ENCODE peak calls at places on chromosomes 11 and 22, in ten cellular contexts. P is thyroid gland, Q is transverse colon, L is right lobe of liver, W is sigmoid colon, G is prostate gland, H is A549, X is endothelial cell of umbilical vein, S is GM12878, U is uterus. B is an unnamed sample.

GRCh38 chr11:61743486-61744095 is 8.8 kb upstream of the MYRF start:
- DNase-seq in P (no peak), Q (no peak), L (no peak), W (no peak), G (no peak), H (no peak), X (no peak), S (no peak), U (no peak), B (no peak)

GRCh38 chr11:125621995-125622394 is 3.0 kb upstream of the CHEK1 start:
- DNase-seq in P (no peak), Q (no peak), L (no peak), W (no peak), G (no peak), H (peak), X (peak), S (no peak), U (no peak), B (no peak)

GRCh38 chr22:40257979-40258378 is 80.3 kb downstream of the TNRC6B start:
- DNase-seq in P (no peak), Q (no peak), L (no peak), W (no peak), G (no peak), H (no peak), X (no peak), S (no peak), U (no peak), B (no peak)

GRCh38 chr11:114036156-114036811 is 23.2 kb upstream of the ZBTB16 start:
- DNase-seq in P (peak), Q (peak), L (peak), W (peak), G (peak), H (peak), X (peak), S (no peak), U (peak), B (peak)

GRCh38 chr11:19651654-19652053 is 61.0 kb upstream of the NAV2 start:
- DNase-seq in P (no peak), Q (no peak), L (no peak), W (no peak), G (no peak), H (no peak), X (no peak), S (no peak), U (no peak), B (no peak)

GRCh38 chr22:44005524-44005923 is 18.6 kb upstream of the PARVB start:
- DNase-seq in P (no peak), Q (no peak), L (no peak), W (peak), G (no peak), H (no peak), X (no peak), S (no peak), U (no peak), B (no peak)

GRCh38 chr11:19060629-19061028 is at the start of gene MRGPRX2:
- DNase-seq in P (no peak), Q (no peak), L (no peak), W (no peak), G (no peak), H (no peak), X (peak), S (no peak), U (no peak), B (no peak)

GRCh38 chr11:126419801-126420729 is 64.6 kb downstream of the ST3GAL4 start:
- DNase-seq in P (no peak), Q (no peak), L (no peak), W (no peak), G (no peak), H (no peak), X (peak), S (peak), U (no peak), B (no peak)

GRCh38 chr11:126391970-126392637 is 36.6 kb downstream of the ST3GAL4 start:
- DNase-seq in P (peak), Q (no peak), L (no peak), W (no peak), G (no peak), H (peak), X (no peak), S (peak), U (no peak), B (no peak)

GRCh38 chr11:128714881-128715280 is 21.0 kb downstream of the FLI1 start:
- DNase-seq in P (no peak), Q (no peak), L (no peak), W (no peak), G (no peak), H (no peak), X (peak), S (no peak), U (no peak), B (no peak)

GRCh38 chr22:50184004-50184461 is 1.7 kb upstream of the TRABD start:
- DNase-seq in P (peak), Q (peak), L (peak), W (peak), G (peak), H (peak), X (no peak), S (no peak), U (peak), B (no peak)

GRCh38 chr11:29135504-29135903 is 881.3 kb downstream of the KCNA4 start:
- DNase-seq in P (no peak), Q (no peak), L (no peak), W (no peak), G (no peak), H (no peak), X (no peak), S (no peak), U (no peak), B (no peak)

GRCh38 chr11:2122222-2122906 is 16.8 kb downstream of the IGF2 start:
- DNase-seq in P (no peak), Q (no peak), L (peak), W (no peak), G (no peak), H (no peak), X (peak), S (no peak), U (no peak), B (no peak)

GRCh38 chr22:28911777-28912669 is 28.7 kb downstream of the ZNRF3 start:
- DNase-seq in P (peak), Q (no peak), L (no peak), W (peak), G (peak), H (peak), X (no peak), S (no peak), U (no peak), B (no peak)

GRCh38 chr11:112229746-112230433 is 3.7 kb downstream of the PTS start:
- DNase-seq in P (no peak), Q (no peak), L (no peak), W (no peak), G (no peak), H (no peak), X (no peak), S (no peak), U (no peak), B (no peak)

GRCh38 chr22:40620464-40621046 is 16.0 kb downstream of the MRTFA start:
- DNase-seq in P (no peak), Q (no peak), L (no peak), W (no peak), G (no peak), H (peak), X (no peak), S (no peak), U (no peak), B (no peak)

GRCh38 chr11:70049045-70049444 is 29.1 kb upstream of the ANO1 start:
- DNase-seq in P (no peak), Q (no peak), L (no peak), W (no peak), G (no peak), H (no peak), X (no peak), S (no peak), U (no peak), B (no peak)

GRCh38 chr22:31342389-31343125 is 3.6 kb downstream of the PATZ1 start:
- DNase-seq in P (peak), Q (no peak), L (no peak), W (no peak), G (no peak), H (no peak), X (no peak), S (no peak), U (no peak), B (no peak)

GRCh38 chr11:2718817-2719438 is 19.1 kb upstream of the KCNQ1OT1 start:
- DNase-seq in P (no peak), Q (no peak), L (no peak), W (no peak), G (no peak), H (no peak), X (no peak), S (no peak), U (no peak), B (no peak)

GRCh38 chr11:116217006-116217405 is 555.8 kb downstream of the BUD13 start:
- DNase-seq in P (peak), Q (peak), L (no peak), W (no peak), G (peak), H (peak), X (peak), S (no peak), U (no peak), B (peak)

GRCh38 chr22:24156146-24156914 is 25.0 kb upstream of the SUSD2 start:
- DNase-seq in P (peak), Q (peak), L (peak), W (no peak), G (no peak), H (no peak), X (peak), S (no peak), U (no peak), B (peak)

GRCh38 chr22:36398602-36399472 is 11.1 kb upstream of the MYH9 start:
- DNase-seq in P (no peak), Q (peak), L (no peak), W (no peak), G (no peak), H (no peak), X (peak), S (no peak), U (no peak), B (no peak)

GRCh38 chr22:23287136-23288095 is 107.1 kb downstream of the BCR start:
- DNase-seq in P (no peak), Q (no peak), L (no peak), W (no peak), G (no peak), H (no peak), X (no peak), S (no peak), U (no peak), B (no peak)

GRCh38 chr22:30968015-30968923 is at the start of gene MORC2:
- DNase-seq in P (peak), Q (peak), L (peak), W (peak), G (peak), H (peak), X (no peak), S (no peak), U (peak), B (peak)

GRCh38 chr11:113670830-113671215 is 35.3 kb downstream of the TMPRSS5 start:
- DNase-seq in P (no peak), Q (no peak), L (no peak), W (no peak), G (no peak), H (no peak), X (no peak), S (no peak), U (no peak), B (no peak)

GRCh38 chr11:132168326-132168725 is 797.9 kb downstream of the NTM start:
- DNase-seq in P (no peak), Q (no peak), L (no peak), W (no peak), G (no peak), H (no peak), X (no peak), S (no peak), U (no peak), B (no peak)

GRCh38 chr11:115047631-115048030 is 369.3 kb downstream of the NXPE2 start:
- DNase-seq in P (no peak), Q (no peak), L (no peak), W (no peak), G (no peak), H (no peak), X (no peak), S (no peak), U (no peak), B (no peak)

GRCh38 chr11:13007702-13008435 is 1.2 kb upstream of the RASSF10 start:
- DNase-seq in P (no peak), Q (no peak), L (no peak), W (no peak), G (peak), H (peak), X (no peak), S (no peak), U (no peak), B (no peak)

GRCh38 chr22:37218771-37219411 is 6.6 kb upstream of the SSTR3 start:
- DNase-seq in P (no peak), Q (peak), L (no peak), W (no peak), G (no peak), H (no peak), X (no peak), S (peak), U (no peak), B (no peak)

GRCh38 chr22:17920145-17920605 is 104.2 kb downstream of the MICAL3 start:
- DNase-seq in P (peak), Q (peak), L (peak), W (no peak), G (peak), H (no peak), X (peak), S (no peak), U (no peak), B (peak)

GRCh38 chr22:17924076-17924475 is 100.3 kb downstream of the MICAL3 start:
- DNase-seq in P (peak), Q (no peak), L (no peak), W (no peak), G (no peak), H (no peak), X (no peak), S (no peak), U (no peak), B (no peak)

GRCh38 chr22:17920992-17921650 is 103.2 kb downstream of the MICAL3 start:
- DNase-seq in P (no peak), Q (no peak), L (no peak), W (no peak), G (no peak), H (no peak), X (no peak), S (no peak), U (no peak), B (no peak)

GRCh38 chr22:17922925-17923898 is 101.1 kb downstream of the MICAL3 start:
- DNase-seq in P (peak), Q (no peak), L (peak), W (no peak), G (no peak), H (no peak), X (peak), S (no peak), U (no peak), B (peak)

GRCh38 chr22:17921871-17922821 is 102.2 kb downstream of the MICAL3 start:
- DNase-seq in P (peak), Q (peak), L (peak), W (no peak), G (peak), H (no peak), X (no peak), S (no peak), U (no peak), B (peak)
- H3K27ac ChIP-seq in P (peak), Q (peak), L (peak), W (no peak), G (peak), H (no peak), X (no peak), S (no peak), U (peak), B (no peak)

GRCh38 chr11:65492637-65493366 is 6.0 kb upstream of the MALAT1 start:
- DNase-seq in P (peak), Q (peak), L (peak), W (peak), G (no peak), H (peak), X (peak), S (peak), U (peak), B (no peak)
- TF ChIP-seq POLR2A in P (peak), Q (peak), L (peak), W (peak), G (no peak), H (peak), X (no peak), S (peak), U (peak), B (peak)

DNA sequence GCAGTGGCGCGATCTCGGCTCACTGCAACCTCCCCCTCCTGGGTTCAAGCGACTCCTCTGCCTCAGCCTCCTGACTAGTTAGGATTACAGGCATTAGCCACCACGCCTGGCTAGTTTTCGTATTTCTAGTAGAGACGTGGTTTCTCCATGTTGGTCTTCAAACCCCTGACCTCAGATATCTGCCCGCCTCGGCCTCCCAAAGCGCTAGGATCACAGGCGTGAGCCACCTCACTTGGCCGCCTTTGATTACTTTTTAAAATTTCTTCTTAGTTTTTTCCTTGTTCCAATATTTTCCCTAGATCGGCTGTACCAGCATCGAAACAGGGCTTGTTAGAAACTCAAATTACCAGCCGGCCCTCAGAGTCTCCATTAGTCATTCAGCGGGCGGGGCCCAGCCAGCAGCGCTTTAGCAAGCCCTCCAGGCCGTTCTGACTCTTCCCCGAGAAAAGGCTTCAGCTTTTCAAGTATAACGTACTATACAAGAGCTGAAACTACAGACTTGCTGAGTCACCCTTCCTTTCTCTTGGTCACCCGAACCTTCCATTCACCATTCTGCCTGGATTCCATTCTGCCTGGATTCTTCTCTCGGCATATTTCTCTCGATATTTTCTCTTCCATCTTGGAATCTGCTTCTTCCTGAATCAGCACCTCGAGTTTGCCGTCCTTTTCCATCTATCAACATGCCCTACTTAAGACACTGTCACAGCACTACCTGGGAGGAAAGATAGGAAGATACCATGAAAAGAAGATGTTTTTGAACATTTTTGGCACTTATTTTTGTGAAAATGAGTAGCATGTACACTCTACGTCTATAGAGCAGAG is 6.7 kb upstream of the CAPRIN1 start:
- DNase-seq in P (no peak), Q (no peak), L (no peak), W (no peak), G (no peak), H (peak), X (peak), S (no peak), U (no peak), B (no peak)
- H3K27ac ChIP-seq in P (no peak), Q (no peak), L (no peak), W (no peak), G (no peak), H (peak), X (peak), S (no peak), U (no peak), B (no peak)

GRCh38 chr11:67120456-67120855 is 1.4 kb downstream of the KDM2A start:
- DNase-seq in P (no peak), Q (no peak), L (no peak), W (no peak), G (no peak), H (no peak), X (peak), S (no peak), U (no peak), B (no peak)

GRCh38 chr11:67118059-67118766 is 850 bp upstream of the KDM2A start:
- DNase-seq in P (peak), Q (peak), L (peak), W (peak), G (peak), H (peak), X (peak), S (no peak), U (peak), B (no peak)

GRCh38 chr11:67119577-67120391 is 721 bp downstream of the KDM2A start:
- DNase-seq in P (peak), Q (peak), L (peak), W (peak), G (peak), H (peak), X (peak), S (no peak), U (peak), B (peak)

GRCh38 chr11:67117667-67118058 is 1.4 kb upstream of the KDM2A start:
- DNase-seq in P (no peak), Q (peak), L (peak), W (peak), G (no peak), H (no peak), X (peak), S (no peak), U (peak), B (peak)

GRCh38 chr11:67118801-67119576 is at the start of gene KDM2A:
- DNase-seq in P (peak), Q (peak), L (peak), W (peak), G (peak), H (peak), X (peak), S (peak), U (peak), B (peak)
- TF ChIP-seq POLR2A in P (peak), Q (peak), L (peak), W (peak), G (peak), H (peak), X (peak), S (peak), U (peak), B (peak)

GRCh38 chr22:22210889-22211833 is 33.4 kb upstream of the VPREB1 start:
- DNase-seq in P (no peak), Q (no peak), L (no peak), W (no peak), G (no peak), H (no peak), X (no peak), S (no peak), U (no peak), B (no peak)
- H3K27ac ChIP-seq in P (no peak), Q (no peak), L (no peak), W (no peak), G (no peak), H (no peak), X (no peak), S (no peak), U (no peak), B (no peak)

DNA sequence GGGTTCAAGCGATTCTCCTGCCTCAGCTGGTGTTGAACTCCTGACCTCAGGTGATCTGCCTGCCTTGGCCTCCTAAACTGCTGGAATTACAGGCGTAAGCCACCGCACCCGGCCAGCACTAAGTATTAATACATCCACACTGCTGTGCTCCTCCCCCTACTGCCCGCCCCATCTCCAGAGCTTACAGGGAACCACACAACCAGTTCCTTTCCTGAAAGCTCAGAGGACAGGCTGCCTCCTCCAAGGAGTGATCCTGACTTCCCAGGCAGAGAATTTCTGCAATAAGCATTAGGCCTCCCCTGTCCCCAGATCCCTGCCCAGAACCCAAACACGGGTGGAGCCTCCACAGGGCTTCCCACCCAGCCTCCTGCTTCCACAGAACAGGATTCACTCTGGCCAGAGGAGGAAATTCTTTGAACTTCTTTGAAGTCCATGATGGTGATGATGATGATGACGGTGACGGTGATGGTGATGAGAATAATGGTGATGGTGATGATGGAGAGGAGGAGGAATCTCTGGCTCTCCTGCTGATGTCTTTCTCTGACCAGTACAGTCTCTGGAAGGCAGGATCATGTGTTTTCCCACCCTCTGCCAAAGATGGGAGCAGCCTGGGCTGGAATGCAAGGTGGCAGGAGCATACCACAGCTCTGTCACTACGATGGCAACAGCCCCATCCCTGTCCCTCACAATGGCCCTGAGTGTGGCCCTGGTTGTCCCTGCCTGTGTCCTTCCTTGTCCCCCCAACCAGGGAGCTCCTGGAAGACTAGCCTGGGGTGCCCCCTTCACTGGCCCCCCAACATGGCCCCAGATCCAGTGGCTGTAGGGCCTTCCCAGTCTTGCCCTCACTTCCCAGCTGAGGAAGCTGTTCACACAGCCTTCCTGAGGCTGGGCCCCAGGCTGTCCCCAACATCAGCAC is 33.5 kb upstream of the CSNK1E start:
- DNase-seq in P (no peak), Q (no peak), L (no peak), W (peak), G (no peak), H (no peak), X (no peak), S (no peak), U (peak), B (no peak)
- TF ChIP-seq POLR2A in P (no peak), Q (no peak), L (no peak), W (no peak), G (no peak), H (no peak), X (no peak), S (peak), U (no peak), B (no peak)

GRCh38 chr22:46576556-46577351 is 39.3 kb upstream of the CELSR1 start:
- DNase-seq in P (peak), Q (peak), L (peak), W (peak), G (no peak), H (no peak), X (no peak), S (no peak), U (peak), B (peak)
- H3K27ac ChIP-seq in P (peak), Q (peak), L (peak), W (peak), G (no peak), H (peak), X (no peak), S (no peak), U (peak), B (peak)